ENCODE peak calls at places on chromosomes 3 and 15, in seven cellular contexts. One of them, this sample, is unnamed.

GRCh38 chr3:17514597-17514996 is 227.8 kb downstream of the TBC1D5 start:
- DNase-seq in GM23248: no peak
- DNase-seq in GM23338: no peak
- DNase-seq in HCT116: no peak
- DNase-seq in hepatocyte: no peak
- DNase-seq in MM.1S: no peak
- DNase-seq in neural progenitor cell: no peak
- DNase-seq in this sample: no peak

GRCh38 chr3:139540686-139541085 is 1.1 kb upstream of the RBP1 start:
- DNase-seq in GM23248: no peak
- DNase-seq in GM23338: no peak
- DNase-seq in HCT116: no peak
- DNase-seq in hepatocyte: no peak
- DNase-seq in MM.1S: no peak
- DNase-seq in neural progenitor cell: no peak
- DNase-seq in this sample: no peak

GRCh38 chr3:191329654-191330308 is 545 bp downstream of the UTS2B start:
- DNase-seq in GM23248: peak
- DNase-seq in GM23338: peak
- DNase-seq in HCT116: no peak
- DNase-seq in hepatocyte: peak
- DNase-seq in MM.1S: peak
- DNase-seq in neural progenitor cell: peak
- DNase-seq in this sample: peak

GRCh38 chr15:26087881-26088280 is 224.8 kb upstream of the ATP10A start:
- DNase-seq in GM23248: peak
- DNase-seq in GM23338: no peak
- DNase-seq in HCT116: no peak
- DNase-seq in hepatocyte: no peak
- DNase-seq in MM.1S: no peak
- DNase-seq in neural progenitor cell: no peak
- DNase-seq in this sample: no peak

GRCh38 chr3:107064445-107065060 is 312.7 kb upstream of the CCDC54 start:
- DNase-seq in GM23248: peak
- DNase-seq in GM23338: peak
- DNase-seq in HCT116: peak
- DNase-seq in hepatocyte: peak
- DNase-seq in MM.1S: peak
- DNase-seq in neural progenitor cell: peak
- DNase-seq in this sample: peak

GRCh38 chr15:65333863-65334262 is 29.4 kb downstream of the RNU5B-1 start:
- DNase-seq in GM23248: no peak
- DNase-seq in GM23338: no peak
- DNase-seq in HCT116: no peak
- DNase-seq in hepatocyte: no peak
- DNase-seq in MM.1S: no peak
- DNase-seq in neural progenitor cell: peak
- DNase-seq in this sample: no peak

GRCh38 chr3:46566040-46566631 is at the start of gene LRRC2:
- DNase-seq in GM23248: peak
- DNase-seq in GM23338: peak
- DNase-seq in HCT116: no peak
- DNase-seq in hepatocyte: peak
- DNase-seq in MM.1S: peak
- DNase-seq in neural progenitor cell: peak
- DNase-seq in this sample: no peak

GRCh38 chr15:25178835-25179672 is 224.3 kb downstream of the SNRPN start:
- DNase-seq in GM23248: no peak
- DNase-seq in GM23338: no peak
- DNase-seq in HCT116: no peak
- DNase-seq in hepatocyte: no peak
- DNase-seq in MM.1S: no peak
- DNase-seq in neural progenitor cell: no peak
- DNase-seq in this sample: no peak

GRCh38 chr15:52331490-52332240 is 36.1 kb upstream of the MYO5C start:
- DNase-seq in GM23248: peak
- DNase-seq in GM23338: peak
- DNase-seq in HCT116: peak
- DNase-seq in hepatocyte: peak
- DNase-seq in MM.1S: peak
- DNase-seq in neural progenitor cell: no peak
- DNase-seq in this sample: peak

GRCh38 chr3:155032918-155033317 is 47.2 kb upstream of the MME start:
- DNase-seq in GM23248: peak
- DNase-seq in GM23338: peak
- DNase-seq in HCT116: no peak
- DNase-seq in hepatocyte: no peak
- DNase-seq in MM.1S: peak
- DNase-seq in neural progenitor cell: no peak
- DNase-seq in this sample: no peak

GRCh38 chr3:171712168-171712938 is 97.9 kb downstream of the PLD1 start:
- DNase-seq in GM23248: no peak
- DNase-seq in GM23338: no peak
- DNase-seq in HCT116: no peak
- DNase-seq in hepatocyte: no peak
- DNase-seq in MM.1S: no peak
- DNase-seq in neural progenitor cell: no peak
- DNase-seq in this sample: no peak

GRCh38 chr3:15797600-15798303 is at the start of gene ANKRD28:
- DNase-seq in GM23248: peak
- DNase-seq in GM23338: peak
- DNase-seq in HCT116: peak
- DNase-seq in hepatocyte: peak
- DNase-seq in MM.1S: peak
- DNase-seq in neural progenitor cell: peak
- DNase-seq in this sample: peak

GRCh38 chr15:62391565-62392262 is 226.6 kb upstream of the C2CD4B start:
- DNase-seq in GM23248: peak
- DNase-seq in GM23338: peak
- DNase-seq in HCT116: no peak
- DNase-seq in hepatocyte: peak
- DNase-seq in MM.1S: peak
- DNase-seq in neural progenitor cell: peak
- DNase-seq in this sample: peak

GRCh38 chr3:180913582-180914404 is 1.3 kb downstream of the FXR1 start:
- DNase-seq in GM23248: peak
- DNase-seq in GM23338: peak
- DNase-seq in HCT116: no peak
- DNase-seq in hepatocyte: no peak
- DNase-seq in MM.1S: no peak
- DNase-seq in neural progenitor cell: peak
- DNase-seq in this sample: no peak

GRCh38 chr3:86921981-86922680 is 68.8 kb downstream of the VGLL3 start:
- DNase-seq in GM23248: peak
- DNase-seq in GM23338: peak
- DNase-seq in HCT116: no peak
- DNase-seq in hepatocyte: no peak
- DNase-seq in MM.1S: no peak
- DNase-seq in neural progenitor cell: no peak
- DNase-seq in this sample: no peak

GRCh38 chr15:89728254-89728653 is 22.8 kb downstream of the MESP1 start:
- DNase-seq in GM23248: peak
- DNase-seq in GM23338: no peak
- DNase-seq in HCT116: no peak
- DNase-seq in hepatocyte: peak
- DNase-seq in MM.1S: no peak
- DNase-seq in neural progenitor cell: no peak
- DNase-seq in this sample: no peak

GRCh38 chr3:55720614-55721013 is 233.5 kb upstream of the WNT5A start:
- DNase-seq in GM23248: peak
- DNase-seq in GM23338: peak
- DNase-seq in HCT116: no peak
- DNase-seq in hepatocyte: peak
- DNase-seq in MM.1S: peak
- DNase-seq in neural progenitor cell: no peak
- DNase-seq in this sample: peak

GRCh38 chr3:15440891-15441290 is 13.5 kb downstream of the EAF1 start:
- DNase-seq in GM23248: peak
- DNase-seq in GM23338: no peak
- DNase-seq in HCT116: no peak
- DNase-seq in hepatocyte: no peak
- DNase-seq in MM.1S: no peak
- DNase-seq in neural progenitor cell: no peak
- DNase-seq in this sample: no peak

GRCh38 chr3:5791558-5791957 is 604.1 kb downstream of the EDEM1 start:
- DNase-seq in GM23248: no peak
- DNase-seq in GM23338: no peak
- DNase-seq in HCT116: no peak
- DNase-seq in hepatocyte: no peak
- DNase-seq in MM.1S: no peak
- DNase-seq in neural progenitor cell: no peak
- DNase-seq in this sample: no peak

GRCh38 chr3:32963871-32964270 is 12.4 kb downstream of the CCR4 start:
- DNase-seq in GM23248: no peak
- DNase-seq in GM23338: no peak
- DNase-seq in HCT116: no peak
- DNase-seq in hepatocyte: no peak
- DNase-seq in MM.1S: no peak
- DNase-seq in neural progenitor cell: no peak
- DNase-seq in this sample: no peak

GRCh38 chr15:73678498-73678897 is 5.7 kb upstream of the CD276 start:
- DNase-seq in GM23248: no peak
- DNase-seq in GM23338: no peak
- DNase-seq in HCT116: no peak
- DNase-seq in hepatocyte: no peak
- DNase-seq in MM.1S: no peak
- DNase-seq in neural progenitor cell: no peak
- DNase-seq in this sample: no peak

GRCh38 chr3:189714991-189715961 is 84.1 kb downstream of the TP63 start:
- DNase-seq in GM23248: peak
- DNase-seq in GM23338: no peak
- DNase-seq in HCT116: no peak
- DNase-seq in hepatocyte: no peak
- DNase-seq in MM.1S: no peak
- DNase-seq in neural progenitor cell: no peak
- DNase-seq in this sample: no peak

GRCh38 chr3:33062814-33063346 is 34.1 kb downstream of the GLB1 start:
- DNase-seq in GM23248: no peak
- DNase-seq in GM23338: no peak
- DNase-seq in HCT116: no peak
- DNase-seq in hepatocyte: no peak
- DNase-seq in MM.1S: no peak
- DNase-seq in neural progenitor cell: no peak
- DNase-seq in this sample: no peak

GRCh38 chr3:62803276-62803675 is 71.9 kb downstream of the CADPS start:
- DNase-seq in GM23248: no peak
- DNase-seq in GM23338: no peak
- DNase-seq in HCT116: no peak
- DNase-seq in hepatocyte: no peak
- DNase-seq in MM.1S: no peak
- DNase-seq in neural progenitor cell: no peak
- DNase-seq in this sample: peak
- H2AFZ ChIP-seq in GM23248: no peak
- H2AFZ ChIP-seq in GM23338: no peak
- H2AFZ ChIP-seq in HCT116: no peak
- H2AFZ ChIP-seq in hepatocyte: no peak
- H2AFZ ChIP-seq in MM.1S: no peak
- H2AFZ ChIP-seq in neural progenitor cell: no peak
- H2AFZ ChIP-seq in this sample: peak

DNA sequence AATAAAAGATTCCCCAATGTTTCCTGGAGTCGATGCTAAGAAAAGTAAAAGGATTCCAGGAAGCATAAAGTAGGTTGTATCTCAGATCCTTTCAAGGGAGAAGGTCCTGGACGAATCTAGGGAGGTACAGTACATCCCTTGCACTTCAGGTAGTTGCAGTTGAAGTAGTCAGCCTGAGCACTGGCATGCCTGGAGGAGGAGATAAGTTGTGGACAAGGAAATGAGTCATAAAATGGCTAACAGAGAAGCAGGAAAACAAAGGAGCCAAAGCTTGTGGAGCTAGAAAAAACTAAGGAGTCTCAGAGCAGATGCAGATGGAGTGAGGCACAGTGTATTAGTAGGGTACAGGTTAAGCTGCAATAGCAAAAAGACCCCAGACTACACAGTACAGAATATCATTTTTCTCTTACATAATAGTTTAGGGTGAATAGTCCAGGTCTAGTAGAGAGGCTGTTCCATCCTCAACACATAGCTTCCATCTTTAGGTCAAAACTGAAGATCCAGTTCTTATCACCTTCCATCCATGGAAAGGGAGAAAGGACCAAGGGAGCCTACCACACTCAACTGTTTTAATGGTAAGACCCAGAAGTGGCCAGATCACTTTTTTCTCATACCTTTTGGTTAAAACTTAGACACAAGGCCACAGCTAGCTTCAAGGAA is 41.3 kb downstream of the COL6A5 start:
- DNase-seq in GM23248: peak
- DNase-seq in GM23338: no peak
- DNase-seq in HCT116: no peak
- DNase-seq in hepatocyte: peak
- DNase-seq in MM.1S: no peak
- DNase-seq in neural progenitor cell: no peak
- DNase-seq in this sample: no peak
- TF ChIP-seq EZH2phosphoT487 in GM23248: no peak
- TF ChIP-seq EZH2phosphoT487 in GM23338: no peak
- TF ChIP-seq EZH2phosphoT487 in HCT116: no peak
- TF ChIP-seq EZH2phosphoT487 in hepatocyte: no peak
- TF ChIP-seq EZH2phosphoT487 in MM.1S: no peak
- TF ChIP-seq EZH2phosphoT487 in neural progenitor cell: no peak
- TF ChIP-seq EZH2phosphoT487 in this sample: no peak

GRCh38 chr3:51391566-51392300 is 648 bp downstream of the RBM15B start:
- DNase-seq in GM23248: peak
- DNase-seq in GM23338: peak
- DNase-seq in HCT116: no peak
- DNase-seq in hepatocyte: peak
- DNase-seq in MM.1S: peak
- DNase-seq in neural progenitor cell: peak
- DNase-seq in this sample: peak
- H2AFZ ChIP-seq in GM23248: no peak
- H2AFZ ChIP-seq in GM23338: no peak
- H2AFZ ChIP-seq in HCT116: no peak
- H2AFZ ChIP-seq in hepatocyte: peak
- H2AFZ ChIP-seq in MM.1S: peak
- H2AFZ ChIP-seq in neural progenitor cell: peak
- H2AFZ ChIP-seq in this sample: no peak

GRCh38 chr3:50375200-50375931 is 16.0 kb upstream of the TMEM115 start:
- DNase-seq in GM23248: peak
- DNase-seq in GM23338: peak
- DNase-seq in HCT116: no peak
- DNase-seq in hepatocyte: no peak
- DNase-seq in MM.1S: no peak
- DNase-seq in neural progenitor cell: peak
- DNase-seq in this sample: peak

GRCh38 chr3:50373865-50374188 is 14.5 kb upstream of the TMEM115 start:
- DNase-seq in GM23248: no peak
- DNase-seq in GM23338: no peak
- DNase-seq in HCT116: no peak
- DNase-seq in hepatocyte: no peak
- DNase-seq in MM.1S: no peak
- DNase-seq in neural progenitor cell: peak
- DNase-seq in this sample: no peak

GRCh38 chr3:50372349-50372748 is 13.0 kb upstream of the TMEM115 start:
- DNase-seq in GM23248: no peak
- DNase-seq in GM23338: no peak
- DNase-seq in HCT116: no peak
- DNase-seq in hepatocyte: peak
- DNase-seq in MM.1S: no peak
- DNase-seq in neural progenitor cell: no peak
- DNase-seq in this sample: no peak

GRCh38 chr3:50373146-50373864 is 14.0 kb upstream of the TMEM115 start:
- DNase-seq in GM23248: no peak
- DNase-seq in GM23338: peak
- DNase-seq in HCT116: no peak
- DNase-seq in hepatocyte: no peak
- DNase-seq in MM.1S: no peak
- DNase-seq in neural progenitor cell: peak
- DNase-seq in this sample: no peak

GRCh38 chr3:50374363-50375108 is 15.2 kb upstream of the TMEM115 start:
- DNase-seq in GM23248: no peak
- DNase-seq in GM23338: no peak
- DNase-seq in HCT116: no peak
- DNase-seq in hepatocyte: no peak
- DNase-seq in MM.1S: peak
- DNase-seq in neural progenitor cell: peak
- DNase-seq in this sample: no peak
- TF ChIP-seq EZH2phosphoT487 in GM23248: no peak
- TF ChIP-seq EZH2phosphoT487 in GM23338: no peak
- TF ChIP-seq EZH2phosphoT487 in HCT116: no peak
- TF ChIP-seq EZH2phosphoT487 in hepatocyte: no peak
- TF ChIP-seq EZH2phosphoT487 in MM.1S: no peak
- TF ChIP-seq EZH2phosphoT487 in neural progenitor cell: no peak
- TF ChIP-seq EZH2phosphoT487 in this sample: no peak